ENCODE peak calls at places on chromosomes 16 and 17, in eight cellular contexts. One of them, this sample, is unnamed.

GRCh38 chr17:47945080-47945479 is 3.7 kb downstream of the PNPO start:
- DNase-seq in AG04449: no peak
- DNase-seq in body of pancreas: no peak
- DNase-seq in hepatic stellate cell: no peak
- DNase-seq in small intestine: no peak
- DNase-seq in choroid plexus epithelial cell: no peak
- DNase-seq in effector memory CD4-positive, alpha-beta T cell: no peak
- DNase-seq in T-helper 1 cell: no peak
- DNase-seq in this sample: no peak

GRCh38 chr16:31436221-31437045 is 6.2 kb downstream of the ZNF843 start:
- DNase-seq in AG04449: no peak
- DNase-seq in body of pancreas: no peak
- DNase-seq in hepatic stellate cell: no peak
- DNase-seq in small intestine: no peak
- DNase-seq in choroid plexus epithelial cell: no peak
- DNase-seq in effector memory CD4-positive, alpha-beta T cell: no peak
- DNase-seq in T-helper 1 cell: no peak
- DNase-seq in this sample: no peak

GRCh38 chr17:199195-199604 is 17.8 kb upstream of the DOC2B start:
- DNase-seq in AG04449: peak
- DNase-seq in body of pancreas: peak
- DNase-seq in hepatic stellate cell: no peak
- DNase-seq in small intestine: no peak
- DNase-seq in choroid plexus epithelial cell: peak
- DNase-seq in effector memory CD4-positive, alpha-beta T cell: no peak
- DNase-seq in T-helper 1 cell: no peak
- DNase-seq in this sample: no peak

GRCh38 chr16:46746821-46747776 is 1.0 kb downstream of the MYLK3 start:
- DNase-seq in AG04449: no peak
- DNase-seq in body of pancreas: no peak
- DNase-seq in hepatic stellate cell: no peak
- DNase-seq in small intestine: no peak
- DNase-seq in choroid plexus epithelial cell: no peak
- DNase-seq in effector memory CD4-positive, alpha-beta T cell: no peak
- DNase-seq in T-helper 1 cell: no peak
- DNase-seq in this sample: peak

GRCh38 chr17:78997231-78997741 is 12.3 kb downstream of the CANT1 start:
- DNase-seq in AG04449: no peak
- DNase-seq in body of pancreas: no peak
- DNase-seq in hepatic stellate cell: no peak
- DNase-seq in small intestine: no peak
- DNase-seq in choroid plexus epithelial cell: no peak
- DNase-seq in effector memory CD4-positive, alpha-beta T cell: no peak
- DNase-seq in T-helper 1 cell: no peak
- DNase-seq in this sample: no peak

GRCh38 chr16:19517424-19518089 is 4.3 kb downstream of the GDE1 start:
- DNase-seq in AG04449: no peak
- DNase-seq in body of pancreas: no peak
- DNase-seq in hepatic stellate cell: no peak
- DNase-seq in small intestine: peak
- DNase-seq in choroid plexus epithelial cell: peak
- DNase-seq in effector memory CD4-positive, alpha-beta T cell: no peak
- DNase-seq in T-helper 1 cell: no peak
- DNase-seq in this sample: no peak

GRCh38 chr16:27853101-27853500 is 210.4 kb downstream of the GSG1L start:
- DNase-seq in AG04449: no peak
- DNase-seq in body of pancreas: no peak
- DNase-seq in hepatic stellate cell: no peak
- DNase-seq in small intestine: no peak
- DNase-seq in choroid plexus epithelial cell: no peak
- DNase-seq in effector memory CD4-positive, alpha-beta T cell: no peak
- DNase-seq in T-helper 1 cell: no peak
- DNase-seq in this sample: no peak

GRCh38 chr17:69269174-69269998 is 40.8 kb upstream of the ABCA10 start:
- DNase-seq in AG04449: peak
- DNase-seq in body of pancreas: no peak
- DNase-seq in hepatic stellate cell: no peak
- DNase-seq in small intestine: no peak
- DNase-seq in choroid plexus epithelial cell: peak
- DNase-seq in effector memory CD4-positive, alpha-beta T cell: no peak
- DNase-seq in T-helper 1 cell: no peak
- DNase-seq in this sample: peak

GRCh38 chr17:37301288-37301687 is 74.5 kb upstream of the C17orf78 start:
- DNase-seq in AG04449: no peak
- DNase-seq in body of pancreas: peak
- DNase-seq in hepatic stellate cell: no peak
- DNase-seq in small intestine: no peak
- DNase-seq in choroid plexus epithelial cell: peak
- DNase-seq in effector memory CD4-positive, alpha-beta T cell: no peak
- DNase-seq in T-helper 1 cell: no peak
- DNase-seq in this sample: no peak

GRCh38 chr16:23378921-23379320 is 74.1 kb downstream of the COG7 start:
- DNase-seq in AG04449: no peak
- DNase-seq in body of pancreas: no peak
- DNase-seq in hepatic stellate cell: no peak
- DNase-seq in small intestine: no peak
- DNase-seq in choroid plexus epithelial cell: no peak
- DNase-seq in effector memory CD4-positive, alpha-beta T cell: no peak
- DNase-seq in T-helper 1 cell: no peak
- DNase-seq in this sample: no peak

GRCh38 chr17:59299400-59300092 is 31.9 kb upstream of the YPEL2 start:
- DNase-seq in AG04449: no peak
- DNase-seq in body of pancreas: no peak
- DNase-seq in hepatic stellate cell: no peak
- DNase-seq in small intestine: peak
- DNase-seq in choroid plexus epithelial cell: no peak
- DNase-seq in effector memory CD4-positive, alpha-beta T cell: no peak
- DNase-seq in T-helper 1 cell: no peak
- DNase-seq in this sample: no peak

GRCh38 chr17:56681561-56682266 is 88.2 kb downstream of the NOG start:
- DNase-seq in AG04449: peak
- DNase-seq in body of pancreas: no peak
- DNase-seq in hepatic stellate cell: peak
- DNase-seq in small intestine: no peak
- DNase-seq in choroid plexus epithelial cell: peak
- DNase-seq in effector memory CD4-positive, alpha-beta T cell: no peak
- DNase-seq in T-helper 1 cell: no peak
- DNase-seq in this sample: peak

GRCh38 chr16:6704306-6704705 is 628.3 kb upstream of the RBFOX1 start:
- DNase-seq in AG04449: no peak
- DNase-seq in body of pancreas: no peak
- DNase-seq in hepatic stellate cell: no peak
- DNase-seq in small intestine: no peak
- DNase-seq in choroid plexus epithelial cell: no peak
- DNase-seq in effector memory CD4-positive, alpha-beta T cell: no peak
- DNase-seq in T-helper 1 cell: no peak
- DNase-seq in this sample: no peak

GRCh38 chr17:31008374-31009035 is 37.7 kb downstream of the RNF135 start:
- DNase-seq in AG04449: no peak
- DNase-seq in body of pancreas: peak
- DNase-seq in hepatic stellate cell: peak
- DNase-seq in small intestine: peak
- DNase-seq in choroid plexus epithelial cell: peak
- DNase-seq in effector memory CD4-positive, alpha-beta T cell: peak
- DNase-seq in T-helper 1 cell: peak
- DNase-seq in this sample: peak

GRCh38 chr17:50865060-50865867 is 890 bp downstream of the TOB1 start:
- DNase-seq in AG04449: no peak
- DNase-seq in body of pancreas: peak
- DNase-seq in hepatic stellate cell: no peak
- DNase-seq in small intestine: peak
- DNase-seq in choroid plexus epithelial cell: peak
- DNase-seq in effector memory CD4-positive, alpha-beta T cell: peak
- DNase-seq in T-helper 1 cell: peak
- DNase-seq in this sample: no peak

GRCh38 chr17:75125984-75126383 is 5.6 kb downstream of the NT5C start:
- DNase-seq in AG04449: no peak
- DNase-seq in body of pancreas: no peak
- DNase-seq in hepatic stellate cell: no peak
- DNase-seq in small intestine: no peak
- DNase-seq in choroid plexus epithelial cell: no peak
- DNase-seq in effector memory CD4-positive, alpha-beta T cell: no peak
- DNase-seq in T-helper 1 cell: no peak
- DNase-seq in this sample: no peak

GRCh38 chr17:36183001-36183810 is 6.8 kb upstream of the TBC1D3B start:
- DNase-seq in AG04449: peak
- DNase-seq in body of pancreas: peak
- DNase-seq in hepatic stellate cell: no peak
- DNase-seq in small intestine: peak
- DNase-seq in choroid plexus epithelial cell: peak
- DNase-seq in effector memory CD4-positive, alpha-beta T cell: no peak
- DNase-seq in T-helper 1 cell: no peak
- DNase-seq in this sample: peak

GRCh38 chr17:31068291-31068690 is 26.5 kb upstream of the NF1 start:
- DNase-seq in AG04449: no peak
- DNase-seq in body of pancreas: peak
- DNase-seq in hepatic stellate cell: peak
- DNase-seq in small intestine: peak
- DNase-seq in choroid plexus epithelial cell: peak
- DNase-seq in effector memory CD4-positive, alpha-beta T cell: peak
- DNase-seq in T-helper 1 cell: peak
- DNase-seq in this sample: peak

GRCh38 chr16:53770641-53771040 is 66.7 kb downstream of the FTO start:
- DNase-seq in AG04449: no peak
- DNase-seq in body of pancreas: no peak
- DNase-seq in hepatic stellate cell: no peak
- DNase-seq in small intestine: no peak
- DNase-seq in choroid plexus epithelial cell: peak
- DNase-seq in effector memory CD4-positive, alpha-beta T cell: no peak
- DNase-seq in T-helper 1 cell: no peak
- DNase-seq in this sample: no peak

GRCh38 chr16:54176376-54176901 is 110.1 kb downstream of the IRX3 start:
- DNase-seq in AG04449: no peak
- DNase-seq in body of pancreas: peak
- DNase-seq in hepatic stellate cell: no peak
- DNase-seq in small intestine: no peak
- DNase-seq in choroid plexus epithelial cell: peak
- DNase-seq in effector memory CD4-positive, alpha-beta T cell: no peak
- DNase-seq in T-helper 1 cell: no peak
- DNase-seq in this sample: no peak

GRCh38 chr16:57541754-57542435 is 548 bp upstream of the ADGRG5 start:
- DNase-seq in AG04449: no peak
- DNase-seq in body of pancreas: no peak
- DNase-seq in hepatic stellate cell: no peak
- DNase-seq in small intestine: no peak
- DNase-seq in choroid plexus epithelial cell: no peak
- DNase-seq in effector memory CD4-positive, alpha-beta T cell: no peak
- DNase-seq in T-helper 1 cell: no peak
- DNase-seq in this sample: no peak

GRCh38 chr16:81697321-81697885 is 81.7 kb upstream of the PLCG2 start:
- DNase-seq in AG04449: peak
- DNase-seq in body of pancreas: peak
- DNase-seq in hepatic stellate cell: peak
- DNase-seq in small intestine: peak
- DNase-seq in choroid plexus epithelial cell: peak
- DNase-seq in effector memory CD4-positive, alpha-beta T cell: no peak
- DNase-seq in T-helper 1 cell: no peak
- DNase-seq in this sample: peak

GRCh38 chr17:80478487-80479245 is 2.3 kb upstream of the NPTX1 start:
- DNase-seq in AG04449: no peak
- DNase-seq in body of pancreas: no peak
- DNase-seq in hepatic stellate cell: no peak
- DNase-seq in small intestine: no peak
- DNase-seq in choroid plexus epithelial cell: no peak
- DNase-seq in effector memory CD4-positive, alpha-beta T cell: no peak
- DNase-seq in T-helper 1 cell: no peak
- DNase-seq in this sample: no peak

GRCh38 chr16:54361246-54361645 is 74.7 kb upstream of the IRX3 start:
- DNase-seq in AG04449: no peak
- DNase-seq in body of pancreas: no peak
- DNase-seq in hepatic stellate cell: no peak
- DNase-seq in small intestine: no peak
- DNase-seq in choroid plexus epithelial cell: no peak
- DNase-seq in effector memory CD4-positive, alpha-beta T cell: no peak
- DNase-seq in T-helper 1 cell: no peak
- DNase-seq in this sample: no peak

GRCh38 chr16:84593825-84594724 is 23.8 kb downstream of the COTL1 start:
- DNase-seq in AG04449: no peak
- DNase-seq in body of pancreas: peak
- DNase-seq in hepatic stellate cell: no peak
- DNase-seq in small intestine: peak
- DNase-seq in choroid plexus epithelial cell: peak
- DNase-seq in effector memory CD4-positive, alpha-beta T cell: peak
- DNase-seq in T-helper 1 cell: peak
- DNase-seq in this sample: no peak

GRCh38 chr17:17351901-17352781 is 49.0 kb downstream of the NT5M start:
- DNase-seq in AG04449: no peak
- DNase-seq in body of pancreas: no peak
- DNase-seq in hepatic stellate cell: peak
- DNase-seq in small intestine: no peak
- DNase-seq in choroid plexus epithelial cell: peak
- DNase-seq in effector memory CD4-positive, alpha-beta T cell: no peak
- DNase-seq in T-helper 1 cell: no peak
- DNase-seq in this sample: peak

GRCh38 chr16:766820-767640 is 6.5 kb downstream of the MSLN start:
- DNase-seq in AG04449: no peak
- DNase-seq in body of pancreas: no peak
- DNase-seq in hepatic stellate cell: no peak
- DNase-seq in small intestine: no peak
- DNase-seq in choroid plexus epithelial cell: no peak
- DNase-seq in effector memory CD4-positive, alpha-beta T cell: no peak
- DNase-seq in T-helper 1 cell: no peak
- DNase-seq in this sample: no peak

GRCh38 chr17:43418441-43419374 is 19.9 kb downstream of the ARL4D start:
- DNase-seq in AG04449: peak
- DNase-seq in body of pancreas: peak
- DNase-seq in hepatic stellate cell: peak
- DNase-seq in small intestine: no peak
- DNase-seq in choroid plexus epithelial cell: peak
- DNase-seq in effector memory CD4-positive, alpha-beta T cell: no peak
- DNase-seq in T-helper 1 cell: no peak
- DNase-seq in this sample: peak

GRCh38 chr16:77663711-77664110 is 58.6 kb upstream of the NUDT7 start:
- DNase-seq in AG04449: no peak
- DNase-seq in body of pancreas: no peak
- DNase-seq in hepatic stellate cell: no peak
- DNase-seq in small intestine: no peak
- DNase-seq in choroid plexus epithelial cell: no peak
- DNase-seq in effector memory CD4-positive, alpha-beta T cell: no peak
- DNase-seq in T-helper 1 cell: no peak
- DNase-seq in this sample: no peak

GRCh38 chr17:39360537-39360936 is 40.9 kb downstream of the FBXL20 start:
- DNase-seq in AG04449: no peak
- DNase-seq in body of pancreas: no peak
- DNase-seq in hepatic stellate cell: no peak
- DNase-seq in small intestine: no peak
- DNase-seq in choroid plexus epithelial cell: no peak
- DNase-seq in effector memory CD4-positive, alpha-beta T cell: no peak
- DNase-seq in T-helper 1 cell: no peak
- DNase-seq in this sample: no peak

GRCh38 chr17:4301066-4301465 is 37.3 kb upstream of the ANKFY1 start:
- DNase-seq in AG04449: no peak
- DNase-seq in body of pancreas: no peak
- DNase-seq in hepatic stellate cell: no peak
- DNase-seq in small intestine: no peak
- DNase-seq in choroid plexus epithelial cell: no peak
- DNase-seq in effector memory CD4-positive, alpha-beta T cell: no peak
- DNase-seq in T-helper 1 cell: no peak
- DNase-seq in this sample: no peak

This sample was measured in HTR-8/SVneo.